ENCODE peak calls at places on chromosomes 11 and 22, in eight cellular contexts. One of them, this sample, is unnamed.

GRCh38 chr22:19872779-19873137 is 18.1 kb upstream of the GNB1L start:
- DNase-seq in iris pigment epithelial cell: no peak
- DNase-seq in IMR-90: no peak
- DNase-seq in EH: no peak
- DNase-seq in stimulated activated CD8-positive, alpha-beta memory T cell treated with anti-CD3 and anti-CD28 coated beads, Interleukin-7, amount 100 ng/mL, for 48 hours: no peak
- DNase-seq in T-helper 1 cell: no peak
- DNase-seq in frontal cortex: no peak
- DNase-seq in lower lobe of right lung: peak; percentile 43
- DNase-seq in this sample: no peak

GRCh38 chr11:75734491-75735180 is 17.0 kb downstream of the MOGAT2 start:
- DNase-seq in iris pigment epithelial cell: no peak
- DNase-seq in frontal cortex: no peak
- DNase-seq in lower lobe of right lung: no peak
- DNase-seq in EH: no peak
- DNase-seq in IMR-90: no peak
- DNase-seq in T-helper 1 cell: no peak
- DNase-seq in stimulated activated CD8-positive, alpha-beta memory T cell treated with anti-CD3 and anti-CD28 coated beads, Interleukin-7, amount 100 ng/mL, for 48 hours: no peak
- DNase-seq in this sample: no peak

GRCh38 chr11:61917357-61918109 is at the start of gene RAB3IL1:
- DNase-seq in T-helper 1 cell: no peak
- DNase-seq in frontal cortex: peak; percentile 96
- DNase-seq in EH: peak; percentile 69
- DNase-seq in IMR-90: no peak
- DNase-seq in stimulated activated CD8-positive, alpha-beta memory T cell treated with anti-CD3 and anti-CD28 coated beads, Interleukin-7, amount 100 ng/mL, for 48 hours: no peak
- DNase-seq in lower lobe of right lung: no peak
- DNase-seq in iris pigment epithelial cell: peak; percentile 11
- DNase-seq in this sample: no peak

GRCh38 chr11:70521475-70522260 is 123.3 kb downstream of the CTTN start:
- DNase-seq in EH: no peak
- DNase-seq in T-helper 1 cell: no peak
- DNase-seq in lower lobe of right lung: no peak
- DNase-seq in iris pigment epithelial cell: no peak
- DNase-seq in stimulated activated CD8-positive, alpha-beta memory T cell treated with anti-CD3 and anti-CD28 coated beads, Interleukin-7, amount 100 ng/mL, for 48 hours: no peak
- DNase-seq in frontal cortex: peak; percentile 53
- DNase-seq in IMR-90: no peak
- DNase-seq in this sample: no peak

GRCh38 chr11:35618497-35619029 is 303 bp downstream of the FJX1 start:
- DNase-seq in stimulated activated CD8-positive, alpha-beta memory T cell treated with anti-CD3 and anti-CD28 coated beads, Interleukin-7, amount 100 ng/mL, for 48 hours: no peak
- DNase-seq in lower lobe of right lung: peak; percentile 49
- DNase-seq in IMR-90: peak; percentile 51
- DNase-seq in T-helper 1 cell: no peak
- DNase-seq in frontal cortex: peak; percentile 45
- DNase-seq in EH: peak; percentile 55
- DNase-seq in iris pigment epithelial cell: peak; percentile 58
- DNase-seq in this sample: peak; percentile 61

GRCh38 chr11:102596578-102596977 is 28.6 kb downstream of the MMP20 start:
- DNase-seq in frontal cortex: no peak
- DNase-seq in EH: no peak
- DNase-seq in lower lobe of right lung: no peak
- DNase-seq in iris pigment epithelial cell: no peak
- DNase-seq in IMR-90: no peak
- DNase-seq in T-helper 1 cell: no peak
- DNase-seq in stimulated activated CD8-positive, alpha-beta memory T cell treated with anti-CD3 and anti-CD28 coated beads, Interleukin-7, amount 100 ng/mL, for 48 hours: no peak
- DNase-seq in this sample: no peak

GRCh38 chr11:108967571-108967970 is 302.7 kb downstream of the DDX10 start:
- DNase-seq in stimulated activated CD8-positive, alpha-beta memory T cell treated with anti-CD3 and anti-CD28 coated beads, Interleukin-7, amount 100 ng/mL, for 48 hours: no peak
- DNase-seq in lower lobe of right lung: no peak
- DNase-seq in EH: peak; percentile 41
- DNase-seq in iris pigment epithelial cell: no peak
- DNase-seq in IMR-90: no peak
- DNase-seq in T-helper 1 cell: no peak
- DNase-seq in frontal cortex: no peak
- DNase-seq in this sample: no peak

GRCh38 chr11:86261328-86261727 is 16.8 kb downstream of the EED start:
- DNase-seq in T-helper 1 cell: no peak
- DNase-seq in EH: no peak
- DNase-seq in frontal cortex: no peak
- DNase-seq in lower lobe of right lung: no peak
- DNase-seq in IMR-90: no peak
- DNase-seq in iris pigment epithelial cell: no peak
- DNase-seq in stimulated activated CD8-positive, alpha-beta memory T cell treated with anti-CD3 and anti-CD28 coated beads, Interleukin-7, amount 100 ng/mL, for 48 hours: no peak
- DNase-seq in this sample: no peak

GRCh38 chr22:45834795-45835194 is 142.2 kb downstream of the WNT7B start:
- DNase-seq in stimulated activated CD8-positive, alpha-beta memory T cell treated with anti-CD3 and anti-CD28 coated beads, Interleukin-7, amount 100 ng/mL, for 48 hours: no peak
- DNase-seq in IMR-90: no peak
- DNase-seq in lower lobe of right lung: no peak
- DNase-seq in frontal cortex: no peak
- DNase-seq in iris pigment epithelial cell: no peak
- DNase-seq in T-helper 1 cell: no peak
- DNase-seq in EH: no peak
- DNase-seq in this sample: no peak

GRCh38 chr11:10456519-10456918 is 1.5 kb downstream of the AMPD3 start:
- DNase-seq in frontal cortex: no peak
- DNase-seq in stimulated activated CD8-positive, alpha-beta memory T cell treated with anti-CD3 and anti-CD28 coated beads, Interleukin-7, amount 100 ng/mL, for 48 hours: no peak
- DNase-seq in iris pigment epithelial cell: peak; percentile 13
- DNase-seq in IMR-90: no peak
- DNase-seq in EH: no peak
- DNase-seq in T-helper 1 cell: no peak
- DNase-seq in lower lobe of right lung: no peak
- DNase-seq in this sample: no peak